ENCODE peak calls at places on chromosome 1, in four cellular contexts. W is psoas muscle, P is breast epithelium, D is transverse colon. Z is an unnamed sample. For H3K4me1 and H3K9me3, the result is how much of the 10 kb centered on the place peaks cover.

GRCh38 chr1:200968469-200969410 is 54.8 kb downstream of the KIF21B start:
- DNase-seq in W (no peak), P (no peak), D (no peak), Z (no peak)

GRCh38 chr1:224755586-224755985 is 139.5 kb downstream of the CNIH3 start:
- DNase-seq in W (no peak), P (no peak), D (no peak), Z (no peak)

GRCh38 chr1:219189021-219189824 is 15.5 kb downstream of the LYPLAL1 start:
- DNase-seq in W (no peak), P (no peak), D (no peak), Z (no peak)

GRCh38 chr1:22320703-22321344 is 130.8 kb upstream of the ZBTB40 start:
- DNase-seq in W (no peak), P (peak), D (no peak), Z (no peak)

GRCh38 chr1:108590947-108591346 is 31.0 kb downstream of the EEIG2 start:
- DNase-seq in W (no peak), P (no peak), D (no peak), Z (no peak)

GRCh38 chr1:56409112-56409691 is 170.2 kb downstream of the PLPP3 start:
- DNase-seq in W (peak), P (no peak), D (peak), Z (no peak)

GRCh38 chr1:12150456-12151200 is 16.2 kb upstream of the TNFRSF1B start:
- DNase-seq in W (no peak), P (no peak), D (no peak), Z (no peak)

GRCh38 chr1:92736395-92736794 is 48.5 kb downstream of the EVI5 start:
- DNase-seq in W (no peak), P (no peak), D (no peak), Z (no peak)

GRCh38 chr1:87449348-87449963 is 120.8 kb downstream of the LMO4 start:
- DNase-seq in W (no peak), P (peak), D (peak), Z (no peak)

GRCh38 chr1:6205849-6206845 is at the start of gene RNF207:
- DNase-seq in W (peak), P (no peak), D (peak), Z (peak)

GRCh38 chr1:119367332-119368124 is 1.1 kb upstream of the HAO2 start:
- DNase-seq in W (no peak), P (no peak), D (no peak), Z (no peak)

GRCh38 chr1:156860113-156860638 is 489 bp upstream of the NTRK1 start:
- DNase-seq in W (peak), P (no peak), D (peak), Z (no peak)

GRCh38 chr1:94726981-94727685 is 93.0 kb upstream of the SLC44A3 start:
- DNase-seq in W (no peak), P (no peak), D (no peak), Z (no peak)

GRCh38 chr1:180270767-180271639 is 40.9 kb downstream of the LHX4 start:
- DNase-seq in W (no peak), P (no peak), D (peak), Z (no peak)

GRCh38 chr1:93437976-93438605 is 9.8 kb upstream of the FNBP1L start:
- DNase-seq in W (no peak), P (no peak), D (no peak), Z (no peak)

GRCh38 chr1:204186597-204186996 is 9.7 kb downstream of the KISS1 start:
- DNase-seq in W (no peak), P (no peak), D (no peak), Z (no peak)

GRCh38 chr1:117096871-117097842 is 24.4 kb downstream of the TRIM45 start:
- DNase-seq in W (no peak), P (no peak), D (no peak), Z (no peak)

GRCh38 chr1:143619851-143620250 is 351.9 kb downstream of the FAM72C start:
- DNase-seq in W (no peak), P (no peak), D (no peak), Z (no peak)

GRCh38 chr1:110880708-110881374 is 7.9 kb downstream of the CD53 start:
- DNase-seq in W (no peak), P (no peak), D (no peak), Z (no peak)

GRCh38 chr1:178939328-178939727 is 68.5 kb upstream of the ANGPTL1 start:
- DNase-seq in W (no peak), P (no peak), D (no peak), Z (no peak)
- H3K27ac ChIP-seq in W (peak), P (peak), D (peak), Z (no peak)

GRCh38 chr1:24568475-24568874 is 12.6 kb downstream of the NCMAP start:
- DNase-seq in W (no peak), P (no peak), D (no peak), Z (no peak)

GRCh38 chr1:24566266-24566867 is 10.5 kb downstream of the NCMAP start:
- DNase-seq in W (no peak), P (no peak), D (no peak), Z (no peak)

GRCh38 chr1:24572301-24572700 is 16.4 kb downstream of the NCMAP start:
- DNase-seq in W (no peak), P (no peak), D (peak), Z (no peak)

GRCh38 chr1:24567792-24568388 is 12.0 kb downstream of the NCMAP start:
- DNase-seq in W (no peak), P (peak), D (peak), Z (no peak)

GRCh38 chr1:24570265-24571125 is 14.6 kb downstream of the NCMAP start:
- DNase-seq in W (no peak), P (no peak), D (no peak), Z (no peak)
- H3K4me1 ChIP-seq in W (under half), P (under half), D (under half), Z (under half)

DNA sequence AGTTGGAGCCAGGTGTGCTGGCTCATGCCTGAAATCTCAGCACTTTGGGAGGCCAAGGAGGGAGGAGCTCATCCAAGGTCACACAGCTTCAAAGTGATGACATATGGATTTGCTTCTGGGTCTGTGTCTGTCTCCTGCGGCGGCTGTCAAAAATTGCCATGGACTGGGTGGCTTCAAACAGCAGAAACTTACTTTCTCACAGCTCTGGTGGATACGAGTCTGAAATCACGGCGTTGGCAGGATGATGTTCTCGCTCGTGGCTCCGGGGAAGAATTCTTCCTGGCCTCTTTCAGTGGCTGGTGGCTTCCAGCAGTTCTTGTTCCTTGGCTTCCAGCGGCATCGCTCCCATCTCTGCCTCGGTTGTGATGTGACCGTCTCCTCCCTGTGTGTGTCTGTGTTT is 314.8 kb upstream of the C1orf174 start:
- DNase-seq in W (no peak), P (no peak), D (no peak), Z (no peak)
- H3K9me3 ChIP-seq in W (under half), P (under half), D (under half), Z (under half)

DNA sequence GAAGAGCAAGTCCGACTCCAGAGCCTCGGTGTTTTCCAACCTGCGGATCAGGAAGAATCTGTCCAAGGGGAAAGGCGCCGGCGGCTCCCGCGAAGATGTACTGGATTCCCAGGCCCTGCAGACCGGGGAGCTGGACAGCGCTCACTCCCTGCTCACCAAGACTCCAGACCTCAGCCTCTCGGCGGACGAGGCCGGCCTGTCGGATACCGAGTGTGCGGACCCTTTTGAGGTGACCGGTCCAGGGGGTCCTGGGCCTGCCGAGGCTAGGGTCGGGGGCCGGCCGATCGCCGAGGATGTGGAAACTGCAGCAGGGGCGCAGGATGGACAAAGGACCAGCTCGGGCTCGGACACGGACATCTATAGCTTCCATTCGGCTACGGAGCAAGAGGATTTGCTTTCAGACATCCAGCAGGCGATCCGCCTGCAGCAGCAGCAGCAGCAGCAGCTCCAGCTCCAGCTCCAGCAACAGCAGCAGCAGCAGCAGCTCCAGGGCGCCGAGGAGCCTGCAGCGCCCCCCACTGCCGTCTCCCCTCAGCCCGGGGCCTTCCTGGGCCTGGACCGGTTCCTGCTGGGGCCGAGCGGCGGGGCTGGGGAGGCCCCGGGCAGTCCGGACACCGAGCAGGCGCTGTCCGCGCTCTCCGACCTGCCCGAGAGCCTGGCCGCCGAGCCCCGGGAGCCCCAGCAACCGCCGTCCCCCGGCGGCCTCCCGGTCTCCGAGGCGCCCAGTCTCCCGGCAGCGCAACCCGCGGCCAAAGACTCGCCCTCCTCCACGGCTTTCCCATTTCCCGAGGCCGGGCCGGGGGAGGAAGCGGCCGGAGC is 827 bp downstream of the FMN2 start:
- DNase-seq in W (no peak), P (no peak), D (peak), Z (peak)
- H3K27ac ChIP-seq in W (no peak), P (peak), D (peak), Z (no peak)

GRCh38 chr1:208213786-208214185 is 30.4 kb downstream of the PLXNA2 start:
- DNase-seq in W (no peak), P (no peak), D (no peak), Z (no peak)
- H3K4me1 ChIP-seq in W (under half), P (under half), D (under half), Z (under half)

GRCh38 chr1:39272027-39272790 is 67.7 kb downstream of the MACF1 start:
- DNase-seq in W (no peak), P (no peak), D (peak), Z (no peak)
- H3K9me3 ChIP-seq in W (under half), P (under half), D (under half), Z (under half)

GRCh38 chr1:109635862-109636200 is 16.2 kb downstream of the AMPD2 start:
- DNase-seq in W (no peak), P (no peak), D (no peak), Z (no peak)
- H3K27ac ChIP-seq in W (no peak), P (no peak), D (no peak), Z (no peak)

Z was measured in RWPE2.